ENCODE peak calls at places on chromosome 14, in seven cellular contexts. K, V, G, R, X, N and Y are unnamed samples.

GRCh38 chr14:22973217-22974032 is 8.9 kb downstream of the AJUBA start:
- DNase-seq in K (peak), V (peak), G (no peak), R (no peak), X (no peak), N (peak), Y (no peak)

GRCh38 chr14:38098074-38098846 is 109.4 kb upstream of the SSTR1 start:
- DNase-seq in K (peak), V (no peak), G (peak), R (no peak), X (no peak), N (no peak), Y (no peak)

GRCh38 chr14:57865450-57866198 is at the start of gene SLC35F4:
- DNase-seq in K (peak), V (no peak), G (no peak), R (no peak), X (peak), N (peak), Y (no peak)

GRCh38 chr14:24116111-24116809 is 1.5 kb upstream of the NRL start:
- DNase-seq in K (no peak), V (no peak), G (no peak), R (no peak), X (no peak), N (no peak), Y (no peak)

GRCh38 chr14:99936056-99936455 is 129.2 kb upstream of the EVL start:
- DNase-seq in K (no peak), V (no peak), G (no peak), R (no peak), X (no peak), N (no peak), Y (no peak)

GRCh38 chr14:39175445-39176262 is 600 bp downstream of the PNN start:
- DNase-seq in K (peak), V (no peak), G (no peak), R (no peak), X (no peak), N (peak), Y (peak)

GRCh38 chr14:61472025-61472672 is 150.8 kb downstream of the PRKCH start:
- DNase-seq in K (peak), V (peak), G (peak), R (peak), X (no peak), N (no peak), Y (no peak)

GRCh38 chr14:105151131-105151837 is 17.3 kb downstream of the JAG2 start:
- DNase-seq in K (no peak), V (no peak), G (no peak), R (no peak), X (peak), N (peak), Y (peak)

GRCh38 chr14:105144666-105145380 is 23.8 kb downstream of the JAG2 start:
- DNase-seq in K (no peak), V (no peak), G (no peak), R (peak), X (no peak), N (no peak), Y (peak)

GRCh38 chr14:68564826-68565760 is 227.8 kb downstream of the ZFP36L1 start:
- DNase-seq in K (peak), V (no peak), G (no peak), R (no peak), X (no peak), N (no peak), Y (peak)

GRCh38 chr14:99731536-99732435 is 47.7 kb downstream of the CYP46A1 start:
- DNase-seq in K (no peak), V (no peak), G (no peak), R (no peak), X (peak), N (peak), Y (peak)

GRCh38 chr14:104187931-104188726 is 49.7 kb downstream of the KIF26A start:
- DNase-seq in K (no peak), V (no peak), G (no peak), R (no peak), X (no peak), N (no peak), Y (no peak)

GRCh38 chr14:59342108-59342507 is 123.1 kb downstream of the GPR135 start:
- DNase-seq in K (no peak), V (no peak), G (no peak), R (no peak), X (no peak), N (no peak), Y (no peak)

GRCh38 chr14:93536945-93537344 is 106.2 kb downstream of the UNC79 start:
- DNase-seq in K (no peak), V (peak), G (no peak), R (no peak), X (no peak), N (no peak), Y (no peak)

GRCh38 chr14:65745396-65746190 is 333.1 kb downstream of the FUT8 start:
- DNase-seq in K (no peak), V (no peak), G (no peak), R (no peak), X (no peak), N (no peak), Y (no peak)

GRCh38 chr14:105419305-105420091 is at the start of gene MTA1:
- DNase-seq in K (peak), V (peak), G (no peak), R (no peak), X (peak), N (peak), Y (no peak)

GRCh38 chr14:50607181-50607580 is 47.2 kb downstream of the ATL1 start:
- DNase-seq in K (no peak), V (no peak), G (no peak), R (no peak), X (no peak), N (no peak), Y (no peak)

GRCh38 chr14:68574906-68575305 is 218.0 kb downstream of the ZFP36L1 start:
- DNase-seq in K (peak), V (no peak), G (no peak), R (no peak), X (no peak), N (no peak), Y (no peak)

GRCh38 chr14:46378248-46378647 is 273.3 kb downstream of the RPL10L start:
- DNase-seq in K (no peak), V (no peak), G (no peak), R (no peak), X (no peak), N (no peak), Y (no peak)

GRCh38 chr14:68794130-68794855 is 1.4 kb upstream of the ZFP36L1 start:
- DNase-seq in K (peak), V (peak), G (peak), R (peak), X (peak), N (peak), Y (peak)

GRCh38 chr14:93331375-93332031 is 1.3 kb downstream of the BTBD7 start:
- DNase-seq in K (no peak), V (no peak), G (no peak), R (peak), X (peak), N (no peak), Y (no peak)

GRCh38 chr14:42224053-42224888 is 617.6 kb downstream of the LRFN5 start:
- DNase-seq in K (peak), V (peak), G (peak), R (peak), X (peak), N (peak), Y (peak)

GRCh38 chr14:66708262-66708661 is 200.3 kb downstream of the GPHN start:
- DNase-seq in K (peak), V (no peak), G (no peak), R (no peak), X (no peak), N (no peak), Y (no peak)

DNA sequence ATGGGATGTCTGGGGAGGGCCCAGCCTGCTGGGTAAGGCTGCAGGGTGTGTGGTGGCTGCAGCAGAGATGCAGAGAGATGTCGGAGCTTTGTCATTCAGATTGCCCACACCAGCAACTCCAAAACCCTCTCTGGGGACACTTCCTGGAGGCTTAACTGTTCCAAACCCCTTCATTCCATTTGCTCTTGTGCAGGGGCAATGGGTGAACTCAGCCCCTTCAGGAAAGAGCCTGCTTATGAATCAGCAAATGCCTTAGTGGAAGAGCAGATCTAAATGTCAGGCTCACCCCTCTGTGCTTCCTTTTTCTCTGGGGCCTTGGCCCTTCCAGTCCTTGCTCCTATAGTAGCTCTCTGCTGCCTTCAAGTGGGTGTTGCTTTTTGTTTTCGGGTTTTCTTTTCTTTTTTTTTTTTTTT is 36.7 kb upstream of the GPATCH2L start:
- DNase-seq in K (no peak), V (no peak), G (no peak), R (no peak), X (no peak), N (no peak), Y (no peak)
- TF ChIP-seq CTCF in K (no peak), V (no peak), G (no peak), R (no peak), X (no peak), N (no peak), Y (no peak)

GRCh38 chr14:94540031-94540794 is 21.0 kb upstream of the SERPINA4 start:
- DNase-seq in K (peak), V (no peak), G (no peak), R (no peak), X (no peak), N (no peak), Y (no peak)
- TF ChIP-seq CTCF in K (peak), V (no peak), G (no peak), R (no peak), X (no peak), N (no peak), Y (no peak)

DNA sequence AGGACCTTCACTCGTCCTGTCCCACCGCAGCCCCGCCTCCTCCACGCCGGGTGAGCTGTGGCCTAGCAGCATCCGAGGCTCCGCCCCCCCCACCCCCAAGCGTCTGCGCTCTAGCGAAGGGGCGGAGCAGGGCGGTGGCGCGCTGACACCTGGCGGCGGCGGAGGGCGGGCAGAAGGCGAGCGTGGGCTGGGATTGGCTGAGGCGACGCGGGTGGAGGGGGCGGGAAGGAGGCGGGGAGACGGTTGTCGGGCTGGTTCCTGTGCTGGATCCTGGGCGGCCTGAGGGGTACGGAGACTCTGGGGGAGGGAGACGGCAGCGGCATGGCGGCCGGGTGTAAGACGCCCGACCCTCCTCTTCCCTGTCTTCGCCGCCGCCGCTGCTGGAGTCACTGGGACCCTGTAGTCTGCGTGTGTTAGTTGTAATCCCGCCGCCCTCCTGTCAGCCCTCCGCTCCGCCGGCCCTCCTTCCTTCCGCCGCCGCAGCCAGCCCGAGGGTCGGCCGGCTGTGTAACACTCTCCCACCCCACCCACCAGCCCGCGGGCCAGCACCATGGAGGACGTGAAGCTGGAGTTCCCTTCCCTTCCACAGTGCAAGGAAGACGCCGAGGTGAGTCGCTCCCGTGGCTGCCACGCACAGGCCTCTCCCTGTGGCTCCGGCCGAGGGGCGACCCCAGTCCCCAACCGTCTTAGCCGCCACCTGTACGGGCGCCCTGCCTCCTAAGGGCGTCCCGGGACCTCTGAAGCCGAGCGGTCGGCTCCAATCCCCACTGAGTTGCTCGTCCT is at the start of gene STYX:
- DNase-seq in K (peak), V (peak), G (peak), R (peak), X (peak), N (peak), Y (peak)
- TF ChIP-seq CTCF in K (no peak), V (no peak), G (no peak), R (peak), X (peak), N (no peak), Y (peak)

GRCh38 chr14:78227466-78228077 is 57.4 kb downstream of the NRXN3 start:
- DNase-seq in K (no peak), V (no peak), G (no peak), R (no peak), X (no peak), N (no peak), Y (no peak)
- TF ChIP-seq CTCF in K (no peak), V (no peak), G (no peak), R (no peak), X (no peak), N (no peak), Y (no peak)

GRCh38 chr14:85527006-85527405 is 2.9 kb upstream of the FLRT2 start:
- DNase-seq in K (no peak), V (no peak), G (no peak), R (no peak), X (no peak), N (no peak), Y (no peak)

GRCh38 chr14:85529803-85530574 is at the start of gene FLRT2:
- DNase-seq in K (peak), V (no peak), G (no peak), R (peak), X (peak), N (peak), Y (peak)

GRCh38 chr14:85528882-85529585 is 910 bp upstream of the FLRT2 start:
- DNase-seq in K (peak), V (no peak), G (no peak), R (no peak), X (no peak), N (no peak), Y (no peak)

GRCh38 chr14:85527458-85527857 is 2.5 kb upstream of the FLRT2 start:
- DNase-seq in K (no peak), V (no peak), G (no peak), R (no peak), X (no peak), N (no peak), Y (no peak)

GRCh38 chr14:85528080-85528881 is 1.7 kb upstream of the FLRT2 start:
- DNase-seq in K (peak), V (no peak), G (no peak), R (peak), X (no peak), N (peak), Y (no peak)
- TF ChIP-seq CTCF in K (peak), V (no peak), G (peak), R (peak), X (peak), N (peak), Y (no peak)

GRCh38 chr14:80493620-80494019 is 282.3 kb upstream of the DIO2 start:
- DNase-seq in K (no peak), V (no peak), G (no peak), R (no peak), X (no peak), N (no peak), Y (no peak)
- TF ChIP-seq CTCF in K (no peak), V (no peak), G (no peak), R (no peak), X (no peak), N (no peak), Y (no peak)

GRCh38 chr14:70873627-70874026 is 33.6 kb upstream of the PCNX1 start:
- DNase-seq in K (no peak), V (no peak), G (no peak), R (no peak), X (no peak), N (no peak), Y (no peak)
- TF ChIP-seq CTCF in K (no peak), V (no peak), G (no peak), R (peak), X (no peak), N (no peak), Y (no peak)

GRCh38 chr14:88551936-88552565 is 2.8 kb downstream of the PTPN21 start:
- DNase-seq in K (peak), V (no peak), G (no peak), R (no peak), X (peak), N (peak), Y (no peak)

GRCh38 chr14:88552859-88553258 is 1.9 kb downstream of the PTPN21 start:
- DNase-seq in K (no peak), V (no peak), G (no peak), R (no peak), X (no peak), N (no peak), Y (no peak)

GRCh38 chr14:88553886-88554457 is 835 bp downstream of the PTPN21 start:
- DNase-seq in K (peak), V (peak), G (no peak), R (no peak), X (no peak), N (no peak), Y (no peak)

GRCh38 chr14:88550078-88550477 is 4.7 kb downstream of the PTPN21 start:
- DNase-seq in K (no peak), V (no peak), G (no peak), R (no peak), X (no peak), N (no peak), Y (no peak)

GRCh38 chr14:88551094-88551870 is 3.5 kb downstream of the PTPN21 start:
- DNase-seq in K (peak), V (peak), G (peak), R (peak), X (peak), N (peak), Y (peak)
- TF ChIP-seq CTCF in K (peak), V (no peak), G (peak), R (peak), X (no peak), N (no peak), Y (no peak)

DNA sequence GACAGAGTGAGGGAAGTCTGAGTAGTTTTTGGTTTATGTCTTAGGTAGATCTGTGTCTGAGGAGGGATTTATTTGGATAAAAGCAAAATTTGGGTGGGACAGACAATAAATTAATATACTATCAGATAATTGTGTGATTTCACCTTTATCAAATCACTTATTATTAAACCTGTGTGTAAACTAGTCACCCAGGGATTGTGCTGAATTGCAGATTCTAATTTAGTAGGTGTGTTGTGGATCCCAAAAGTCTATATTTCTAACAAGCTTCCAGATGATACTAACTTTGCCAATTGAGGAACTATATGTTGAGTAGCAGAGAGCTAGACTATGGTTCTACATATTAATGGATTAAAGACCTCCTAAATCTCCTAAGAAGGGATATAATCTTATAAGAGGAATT is 978.5 kb upstream of the FBXO33 start:
- DNase-seq in K (no peak), V (no peak), G (no peak), R (no peak), X (no peak), N (no peak), Y (no peak)
- TF ChIP-seq CTCF in K (no peak), V (no peak), G (no peak), R (no peak), X (no peak), N (no peak), Y (no peak)